ENCODE peak calls at places on chromosomes 1 and 21, in nine cellular contexts. N is adrenal gland; I is right cardiac atrium; W is body of pancreas; H is GM23248; O is CD8-positive, alpha-beta T cell; E is CD4-positive, alpha-beta memory T cell; D is heart right ventricle; G is mesenchymal stem cell. Y is an unnamed sample.

GRCh38 chr21:29155118-29155932 is 24.9 kb downstream of the MAP3K7CL start:
- DNase-seq in N (no peak), I (peak; percentile 90), W (no peak), H (peak; percentile 76), O (no peak), E (no peak), D (peak; percentile 74), G (no peak), Y (no peak)

GRCh38 chr1:97906567-97907228 is 14.1 kb downstream of the DPYD start:
- DNase-seq in N (peak; percentile 28), I (peak; percentile 78), W (no peak), H (peak; percentile 97), O (no peak), E (no peak), D (no peak), G (peak; percentile 56), Y (no peak)

GRCh38 chr21:35751171-35751570 is 309.2 kb downstream of the SETD4 start:
- DNase-seq in N (no peak), I (no peak), W (no peak), H (no peak), O (no peak), E (no peak), D (no peak), G (no peak), Y (no peak)

GRCh38 chr1:236455242-236455641 is 61.2 kb downstream of the EDARADD start:
- DNase-seq in N (no peak), I (no peak), W (no peak), H (no peak), O (no peak), E (no peak), D (no peak), G (no peak), Y (no peak)

GRCh38 chr1:212595787-212596714 is 12.5 kb upstream of the ATF3 start:
- DNase-seq in N (peak; percentile 21), I (no peak), W (peak; percentile 37), H (peak; percentile 96), O (no peak), E (peak; percentile 82), D (peak; percentile 22), G (peak; percentile 100), Y (no peak)

GRCh38 chr1:17883662-17884395 is 128.7 kb downstream of the ACTL8 start:
- DNase-seq in N (no peak), I (no peak), W (no peak), H (no peak), O (no peak), E (no peak), D (no peak), G (no peak), Y (no peak)

GRCh38 chr1:31784356-31785019 is 20.3 kb upstream of the ADGRB2 start:
- DNase-seq in N (no peak), I (no peak), W (no peak), H (no peak), O (no peak), E (no peak), D (no peak), G (no peak), Y (no peak)

GRCh38 chr1:61050541-61051454 is 31.6 kb upstream of the NFIA start:
- DNase-seq in N (peak; percentile 50), I (peak; percentile 92), W (peak; percentile 56), H (peak; percentile 51), O (no peak), E (no peak), D (peak; percentile 68), G (peak; percentile 6), Y (no peak)

GRCh38 chr1:7594714-7595295 is 176.3 kb upstream of the VAMP3 start:
- DNase-seq in N (no peak), I (peak; percentile 11), W (no peak), H (no peak), O (no peak), E (no peak), D (no peak), G (no peak), Y (no peak)

GRCh38 chr1:46481961-46482360 is 7.7 kb upstream of the DMBX1 start:
- DNase-seq in N (no peak), I (no peak), W (no peak), H (no peak), O (no peak), E (no peak), D (no peak), G (no peak), Y (no peak)

GRCh38 chr1:159173303-159173702 is 1.9 kb downstream of the CADM3 start:
- DNase-seq in N (no peak), I (no peak), W (no peak), H (no peak), O (no peak), E (no peak), D (no peak), G (no peak), Y (no peak)

GRCh38 chr1:17225140-17225539 is 20.2 kb downstream of the PADI1 start:
- DNase-seq in N (no peak), I (no peak), W (no peak), H (no peak), O (no peak), E (no peak), D (no peak), G (no peak), Y (no peak)

GRCh38 chr1:221527886-221528634 is 213.8 kb downstream of the DUSP10 start:
- DNase-seq in N (no peak), I (no peak), W (no peak), H (no peak), O (no peak), E (no peak), D (no peak), G (no peak), Y (no peak)

GRCh38 chr1:28507247-28507645 is 1.4 kb downstream of the RCC1 start:
- DNase-seq in N (peak; percentile 50), I (no peak), W (no peak), H (peak; percentile 38), O (no peak), E (no peak), D (no peak), G (peak; percentile 37), Y (no peak)

GRCh38 chr1:226664413-226665101 is 74.5 kb downstream of the ITPKB start:
- DNase-seq in N (no peak), I (peak; percentile 77), W (peak; percentile 62), H (peak; percentile 91), O (no peak), E (no peak), D (peak; percentile 84), G (peak; percentile 97), Y (no peak)

GRCh38 chr1:162010175-162010506 is 13.5 kb downstream of the OLFML2B start:
- DNase-seq in N (no peak), I (no peak), W (no peak), H (no peak), O (no peak), E (no peak), D (no peak), G (no peak), Y (no peak)
- H3K27ac ChIP-seq in N (no peak overlapping the region), I (no peak overlapping the region), W (no peak overlapping the region), H (no peak overlapping the region), O (no peak overlapping the region), E (no peak overlapping the region), D (no peak overlapping the region), G (no peak overlapping the region), Y (no peak overlapping the region)

GRCh38 chr1:3679098-3679555 is 26.8 kb downstream of the TP73 start:
- DNase-seq in N (no peak), I (peak; percentile 54), W (no peak), H (no peak), O (no peak), E (peak; percentile 29), D (no peak), G (no peak), Y (no peak)

GRCh38 chr1:3675436-3675835 is 23.1 kb downstream of the TP73 start:
- DNase-seq in N (no peak), I (peak; percentile 22), W (no peak), H (no peak), O (no peak), E (peak; percentile 16), D (no peak), G (no peak), Y (no peak)

GRCh38 chr1:3676581-3677410 is 24.5 kb downstream of the TP73 start:
- DNase-seq in N (no peak), I (peak; percentile 42), W (no peak), H (no peak), O (no peak), E (no peak), D (no peak), G (no peak), Y (no peak)

GRCh38 chr1:3678361-3679097 is 26.2 kb downstream of the TP73 start:
- DNase-seq in N (no peak), I (peak; percentile 52), W (no peak), H (no peak), O (no peak), E (peak; percentile 12), D (no peak), G (no peak), Y (no peak)

GRCh38 chr1:3677411-3677944 is 25.2 kb downstream of the TP73 start:
- DNase-seq in N (no peak), I (peak; percentile 42), W (no peak), H (no peak), O (no peak), E (no peak), D (no peak), G (no peak), Y (no peak)
- H3K27ac ChIP-seq in N (no peak overlapping the region), I (no peak overlapping the region), W (no peak overlapping the region), H (no peak overlapping the region), O (no peak overlapping the region), E (no peak overlapping the region), D (no peak overlapping the region), G (no peak overlapping the region), Y (no peak overlapping the region)

DNA sequence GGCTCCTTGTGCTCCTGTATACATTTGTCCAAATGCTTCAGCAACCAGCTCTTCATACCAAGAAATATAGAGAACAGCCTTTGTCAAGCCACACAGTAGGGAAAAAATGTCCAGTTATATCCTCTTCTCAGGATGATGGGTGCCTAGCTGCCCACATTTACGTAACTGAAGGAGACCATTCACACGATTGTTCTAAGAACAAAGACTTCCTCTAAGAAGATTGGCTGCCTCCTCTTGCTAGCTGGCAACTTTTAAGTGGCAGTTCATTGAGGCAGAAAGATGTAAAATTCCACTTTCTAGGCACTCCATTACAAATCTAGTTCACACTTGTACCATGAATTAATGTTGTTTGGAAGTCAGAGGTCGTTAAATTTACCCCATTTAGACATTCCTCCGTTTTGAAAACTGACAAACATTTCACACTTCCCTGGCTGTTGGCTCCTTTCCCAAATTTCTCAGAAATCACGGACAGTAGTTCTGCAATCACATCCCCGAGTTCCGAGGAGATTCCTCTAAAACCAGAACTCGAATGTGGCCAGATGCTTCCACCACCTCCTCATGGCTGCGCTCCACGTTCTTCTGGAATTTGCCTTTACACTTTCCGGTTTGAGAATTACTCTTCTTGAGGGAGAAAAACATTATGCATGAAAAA is 45.6 kb upstream of the CSF1 start:
- DNase-seq in N (no peak), I (no peak), W (no peak), H (peak; percentile 78), O (no peak), E (no peak), D (no peak), G (peak; percentile 33), Y (no peak)
- H3K27ac ChIP-seq in N (no peak overlapping the region), I (no peak overlapping the region), W (peak overlapping the region; percentile 8), H (peak overlapping the region; percentile 62), O (no peak overlapping the region), E (no peak overlapping the region), D (no peak overlapping the region), G (no peak overlapping the region), Y (peak overlapping the region; percentile 35)

DNA sequence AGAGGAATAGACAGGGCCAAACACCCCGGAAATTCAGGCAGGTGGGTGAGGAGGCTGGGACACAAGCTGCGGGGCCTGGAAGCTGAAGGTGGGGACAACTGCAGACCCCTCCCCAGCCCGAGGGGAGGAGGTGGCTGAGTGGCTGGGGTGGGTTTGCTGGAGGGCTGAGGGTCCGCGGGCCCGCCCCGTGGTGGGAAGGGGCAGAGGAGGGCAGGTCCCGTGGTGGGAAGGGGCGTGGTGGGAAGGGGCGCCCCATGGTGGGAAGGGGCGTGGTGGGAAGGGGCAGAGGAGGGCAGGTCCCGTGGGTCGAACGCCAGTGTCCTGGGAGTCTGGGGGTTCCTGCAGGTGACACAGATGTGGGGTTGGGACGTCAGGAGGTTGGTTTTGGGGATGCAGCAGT is 24.3 kb upstream of the TTLL10 start:
- DNase-seq in N (no peak), I (no peak), W (no peak), H (no peak), O (no peak), E (no peak), D (no peak), G (no peak), Y (no peak)
- H3K27ac ChIP-seq in N (no peak overlapping the region), I (no peak overlapping the region), W (no peak overlapping the region), H (no peak overlapping the region), O (no peak overlapping the region), E (no peak overlapping the region), D (no peak overlapping the region), G (no peak overlapping the region), Y (no peak overlapping the region)